ENCODE peak calls at places on chromosomes 12 and 14, in ten cellular contexts. G is CD8-positive, alpha-beta T cell; P is testis; M is naive thymus-derived CD4-positive, alpha-beta T cell; J is heart left ventricle; I is lower lobe of right lung; X is substantia nigra; A is lung; H is ovary; D is cardiac muscle cell. C is an unnamed sample.

GRCh38 chr12:107461222-107461980 is 224.2 kb upstream of the PWP1 start:
- DNase-seq in G (no peak), P (no peak), M (no peak), J (no peak), I (no peak), X (no peak), A (no peak), H (no peak), D (peak; percentile 25), C (no peak)

GRCh38 chr12:76018111-76018510 is 13.5 kb downstream of the PHLDA1 start:
- DNase-seq in G (no peak), P (no peak), M (no peak), J (peak; percentile 75), I (no peak), X (no peak), A (peak; percentile 48), H (no peak), D (peak; percentile 58), C (no peak)

GRCh38 chr14:24670594-24670993 is 36.6 kb upstream of the GZMB start:
- DNase-seq in G (no peak), P (no peak), M (no peak), J (no peak), I (no peak), X (no peak), A (no peak), H (no peak), D (no peak), C (no peak)

GRCh38 chr14:77086017-77086727 is 11.9 kb upstream of the CIPC start:
- DNase-seq in G (no peak), P (no peak), M (no peak), J (no peak), I (no peak), X (no peak), A (no peak), H (no peak), D (peak; percentile 66), C (no peak)

GRCh38 chr14:103185051-103186027 is 62.1 kb downstream of the TNFAIP2 start:
- DNase-seq in G (no peak), P (no peak), M (no peak), J (no peak), I (no peak), X (no peak), A (no peak), H (no peak), D (peak; percentile 51), C (no peak)

GRCh38 chr12:19288603-19289244 is 150.6 kb upstream of the AEBP2 start:
- DNase-seq in G (no peak), P (no peak), M (no peak), J (no peak), I (no peak), X (no peak), A (no peak), H (no peak), D (peak; percentile 59), C (no peak)

GRCh38 chr14:52987042-52987441 is 36.2 kb upstream of the FERMT2 start:
- DNase-seq in G (no peak), P (no peak), M (no peak), J (no peak), I (no peak), X (no peak), A (no peak), H (no peak), D (no peak), C (no peak)

GRCh38 chr14:104586832-104587620 is 7.5 kb downstream of the C14orf180 start:
- DNase-seq in G (no peak), P (peak; percentile 36), M (no peak), J (peak; percentile 82), I (no peak), X (no peak), A (no peak), H (no peak), D (no peak), C (no peak)

GRCh38 chr14:52910597-52910996 is 40.3 kb downstream of the FERMT2 start:
- DNase-seq in G (no peak), P (no peak), M (no peak), J (no peak), I (no peak), X (no peak), A (no peak), H (no peak), D (no peak), C (no peak)

GRCh38 chr12:127690161-127690560 is 576.8 kb upstream of the TMEM132C start:
- DNase-seq in G (no peak), P (no peak), M (no peak), J (no peak), I (no peak), X (no peak), A (no peak), H (no peak), D (no peak), C (no peak)

GRCh38 chr12:48366131-48366530 is 15.4 kb upstream of the ZNF641 start:
- DNase-seq in G (no peak), P (no peak), M (no peak), J (no peak), I (no peak), X (no peak), A (no peak), H (no peak), D (peak; percentile 23), C (no peak)

DNA sequence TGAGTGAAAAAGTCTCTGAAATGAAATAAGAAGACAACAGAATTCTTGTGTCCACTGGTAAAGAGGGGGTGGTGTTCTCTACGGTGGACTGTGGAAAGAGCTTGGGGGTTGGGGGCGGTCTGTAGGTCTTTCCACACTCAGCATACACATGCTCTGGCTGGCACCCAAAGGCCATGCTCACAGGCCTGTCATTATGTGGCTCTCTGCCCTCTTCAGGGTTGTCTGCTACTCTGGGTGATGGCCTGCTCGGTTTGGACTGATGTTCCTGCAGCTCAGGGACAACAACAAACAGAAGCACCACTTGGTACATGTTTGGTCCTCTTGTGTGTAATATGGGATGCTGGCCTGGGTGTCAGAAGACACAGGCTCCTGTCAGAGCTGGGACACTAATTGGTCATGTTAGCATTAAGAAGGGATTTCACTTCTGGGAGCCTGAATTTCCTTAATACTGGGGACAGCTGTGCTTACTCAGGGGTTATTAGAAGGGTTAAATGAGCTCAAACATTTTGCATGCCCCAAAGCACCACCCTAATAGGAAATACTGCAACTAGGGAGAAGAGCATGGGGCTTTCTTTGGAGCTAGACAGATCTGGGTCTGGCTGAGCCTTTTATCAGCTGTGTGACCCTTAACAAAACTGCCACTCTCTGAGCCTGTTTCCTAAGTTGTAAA is 32.8 kb upstream of the SELPLG start:
- DNase-seq in G (no peak), P (no peak), M (no peak), J (peak; percentile 68), I (no peak), X (no peak), A (no peak), H (no peak), D (peak; percentile 73), C (no peak)
- H3K27ac ChIP-seq in G (no peak overlapping the region), P (no peak overlapping the region), M (no peak overlapping the region), J (peak overlapping the region; percentile 81), I (peak overlapping the region; percentile 73), X (peak overlapping the region; percentile 63), A (peak overlapping the region; percentile 85), H (no peak overlapping the region), D (peak overlapping the region; percentile 91), C (no peak overlapping the region)

DNA sequence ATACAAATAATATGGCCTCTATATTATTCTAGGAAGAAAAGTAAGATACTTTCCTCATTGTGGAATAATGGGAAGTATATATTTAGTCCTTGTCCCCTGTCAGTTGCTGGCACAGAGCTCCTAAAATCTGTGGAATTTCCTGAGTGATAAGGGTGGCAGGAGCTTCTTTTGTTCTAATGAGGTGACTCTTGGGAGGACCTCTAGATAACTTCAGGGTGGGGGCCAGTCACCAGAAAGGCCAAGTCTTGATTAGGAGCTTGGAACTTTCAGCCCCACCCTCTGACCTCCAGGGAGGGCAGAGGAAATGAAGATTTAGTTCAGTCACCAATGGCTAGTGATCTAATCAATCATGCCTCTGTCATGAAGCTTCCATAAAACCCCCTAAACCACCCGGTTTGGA is 179.9 kb upstream of the PRICKLE1 start:
- DNase-seq in G (no peak), P (no peak), M (no peak), J (no peak), I (no peak), X (no peak), A (no peak), H (no peak), D (no peak), C (no peak)
- H3K27ac ChIP-seq in G (no peak overlapping the region), P (no peak overlapping the region), M (no peak overlapping the region), J (peak overlapping the region; percentile 43), I (no peak overlapping the region), X (no peak overlapping the region), A (no peak overlapping the region), H (no peak overlapping the region), D (no peak overlapping the region), C (no peak overlapping the region)

GRCh38 chr12:88308825-88309224 is 166.7 kb downstream of the TMTC3 start:
- DNase-seq in G (no peak), P (no peak), M (no peak), J (no peak), I (no peak), X (no peak), A (no peak), H (no peak), D (peak; percentile 90), C (no peak)

GRCh38 chr12:88310069-88310468 is 168.0 kb downstream of the TMTC3 start:
- DNase-seq in G (no peak), P (no peak), M (no peak), J (peak; percentile 20), I (no peak), X (no peak), A (no peak), H (no peak), D (peak; percentile 79), C (no peak)

GRCh38 chr12:88306471-88307069 is 164.5 kb downstream of the TMTC3 start:
- DNase-seq in G (no peak), P (no peak), M (no peak), J (no peak), I (no peak), X (no peak), A (no peak), H (no peak), D (peak; percentile 29), C (no peak)

GRCh38 chr12:88310666-88311065 is 168.6 kb downstream of the TMTC3 start:
- DNase-seq in G (no peak), P (no peak), M (no peak), J (no peak), I (no peak), X (no peak), A (no peak), H (no peak), D (peak; percentile 9), C (no peak)

DNA sequence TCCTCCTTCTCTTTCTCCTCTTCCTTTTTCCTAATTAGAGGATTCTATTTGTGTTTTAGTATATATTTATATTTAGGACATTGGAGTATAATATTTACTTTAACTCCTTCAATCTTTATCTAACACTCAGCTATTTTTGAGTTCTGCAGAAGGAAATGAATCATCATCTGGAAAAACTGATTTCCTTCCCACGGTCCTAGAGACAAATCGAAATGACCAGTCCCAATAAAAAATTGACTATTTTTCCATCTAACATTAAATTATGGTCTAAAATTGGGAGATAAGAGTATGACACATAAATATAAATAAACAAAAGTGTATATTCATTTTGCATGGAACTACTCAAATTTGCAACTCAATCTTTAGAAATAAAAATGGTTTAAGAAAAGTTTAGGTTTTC is 167.4 kb downstream of the TMTC3 start:
- DNase-seq in G (no peak), P (no peak), M (no peak), J (no peak), I (no peak), X (no peak), A (no peak), H (no peak), D (peak; percentile 59), C (no peak)
- H3K27ac ChIP-seq in G (no peak overlapping the region), P (no peak overlapping the region), M (no peak overlapping the region), J (peak overlapping the region; percentile 40), I (no peak overlapping the region), X (no peak overlapping the region), A (no peak overlapping the region), H (no peak overlapping the region), D (no peak overlapping the region), C (no peak overlapping the region)

GRCh38 chr12:65279387-65280112 is 1.1 kb downstream of the MSRB3 start:
- DNase-seq in G (no peak), P (no peak), M (no peak), J (no peak), I (no peak), X (no peak), A (no peak), H (no peak), D (no peak), C (no peak)
- H3K27ac ChIP-seq in G (no peak overlapping the region), P (peak overlapping the region; percentile 92), M (no peak overlapping the region), J (peak overlapping the region; percentile 93), I (peak overlapping the region; percentile 86), X (no peak overlapping the region), A (peak overlapping the region; percentile 97), H (peak overlapping the region; percentile 84), D (peak overlapping the region; percentile 100), C (peak overlapping the region; percentile 88)